ENCODE peak calls at places on chromosome 10, in six cellular contexts. O is colonic mucosa, H is AG04450, U is AG10803, P is fibroblast of lung, X is heart left ventricle. C is an unnamed sample.

GRCh38 chr10:132223156-132223590 is 36.4 kb downstream of the DPYSL4 start:
- DNase-seq in O (peak), H (peak), U (peak), P (peak), X (peak), C (peak)

GRCh38 chr10:123620621-123621020 is 45.5 kb upstream of the GPR26 start:
- DNase-seq in O (no peak), H (no peak), U (no peak), P (no peak), X (no peak), C (no peak)

GRCh38 chr10:31876616-31877352 is 51.8 kb downstream of the ARHGAP12 start:
- DNase-seq in O (no peak), H (no peak), U (peak), P (no peak), X (no peak), C (no peak)

GRCh38 chr10:74384615-74385213 is 233.7 kb downstream of the ADK start:
- DNase-seq in O (no peak), H (no peak), U (no peak), P (no peak), X (no peak), C (no peak)

GRCh38 chr10:20302033-20302432 is 485.8 kb downstream of the PLXDC2 start:
- DNase-seq in O (no peak), H (no peak), U (no peak), P (no peak), X (no peak), C (no peak)

GRCh38 chr10:31320179-31320597 is 1.2 kb downstream of the ZEB1 start:
- DNase-seq in O (no peak), H (no peak), U (no peak), P (peak), X (peak), C (peak)

GRCh38 chr10:110323503-110323902 is 18.8 kb upstream of the SMNDC1 start:
- DNase-seq in O (no peak), H (peak), U (peak), P (peak), X (no peak), C (no peak)

GRCh38 chr10:132242103-132242840 is 55.5 kb downstream of the DPYSL4 start:
- DNase-seq in O (no peak), H (no peak), U (no peak), P (no peak), X (no peak), C (no peak)

GRCh38 chr10:87733081-87733480 is 73.4 kb downstream of the PAPSS2 start:
- DNase-seq in O (no peak), H (no peak), U (no peak), P (no peak), X (no peak), C (no peak)

GRCh38 chr10:79156334-79157274 is 87.8 kb downstream of the ZMIZ1 start:
- DNase-seq in O (no peak), H (no peak), U (no peak), P (no peak), X (no peak), C (no peak)

GRCh38 chr10:79155301-79156081 is 86.7 kb downstream of the ZMIZ1 start:
- DNase-seq in O (no peak), H (no peak), U (peak), P (peak), X (peak), C (no peak)

GRCh38 chr10:79150444-79150754 is 81.6 kb downstream of the ZMIZ1 start:
- DNase-seq in O (no peak), H (no peak), U (no peak), P (no peak), X (no peak), C (no peak)

GRCh38 chr10:79152423-79152817 is 83.7 kb downstream of the ZMIZ1 start:
- DNase-seq in O (no peak), H (no peak), U (peak), P (no peak), X (no peak), C (no peak)

DNA sequence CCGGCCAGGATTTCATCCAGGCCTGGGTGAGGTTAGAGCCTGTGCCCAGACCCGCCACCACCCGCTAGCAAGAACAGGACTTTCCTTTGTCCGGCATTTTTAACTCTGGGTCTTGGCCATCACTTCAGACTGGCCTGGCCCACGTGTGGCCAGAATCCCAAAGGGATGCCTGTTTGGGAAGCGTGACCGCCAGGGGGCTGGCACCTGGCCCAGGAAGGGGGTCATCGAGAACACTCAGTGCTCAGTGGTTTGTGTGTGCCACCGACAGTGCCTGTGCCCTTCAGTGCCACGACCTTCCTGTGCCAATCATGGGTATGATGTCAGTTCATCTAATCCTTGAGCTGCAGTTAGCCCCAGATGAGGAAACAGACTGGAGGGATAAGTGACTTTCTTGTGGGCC is 85.0 kb downstream of the ZMIZ1 start:
- DNase-seq in O (no peak), H (no peak), U (no peak), P (no peak), X (peak), C (no peak)
- TF ChIP-seq CTCF in O (no peak), H (no peak), U (no peak), P (no peak), X (no peak), C (no peak)

DNA sequence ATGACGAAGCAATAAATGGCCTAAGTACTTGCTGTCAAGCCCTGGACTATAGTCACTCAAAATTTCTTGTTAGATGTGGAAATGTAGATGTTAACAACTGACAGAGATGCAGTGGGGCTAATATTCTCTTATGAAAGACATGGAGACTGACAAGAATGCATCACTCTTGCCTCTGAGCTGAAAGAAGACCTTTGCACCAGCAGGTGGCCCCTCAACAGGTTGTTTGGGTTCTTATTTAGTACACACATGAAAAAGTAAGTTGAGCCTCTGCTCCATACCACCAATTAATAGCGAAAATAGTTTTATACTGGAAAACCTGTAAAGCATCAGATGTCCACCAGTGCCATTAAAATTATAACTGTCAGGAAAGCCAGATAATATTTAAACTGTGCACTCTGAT is 26.2 kb upstream of the FAM13C start:
- DNase-seq in O (no peak), H (no peak), U (no peak), P (no peak), X (no peak), C (no peak)
- TF ChIP-seq CTCF in O (no peak), H (no peak), U (peak), P (no peak), X (no peak), C (no peak)

GRCh38 chr10:115950320-115950719 is 322.7 kb downstream of the GFRA1 start:
- DNase-seq in O (no peak), H (no peak), U (peak), P (peak), X (no peak), C (no peak)

GRCh38 chr10:115947104-115947503 is 325.9 kb downstream of the GFRA1 start:
- DNase-seq in O (no peak), H (no peak), U (peak), P (no peak), X (no peak), C (no peak)

GRCh38 chr10:115945696-115946445 is 327.1 kb downstream of the GFRA1 start:
- DNase-seq in O (no peak), H (no peak), U (peak), P (no peak), X (no peak), C (no peak)

GRCh38 chr10:115949282-115949844 is 323.6 kb downstream of the GFRA1 start:
- DNase-seq in O (no peak), H (no peak), U (no peak), P (no peak), X (no peak), C (no peak)

GRCh38 chr10:115948415-115948814 is 324.6 kb downstream of the GFRA1 start:
- DNase-seq in O (no peak), H (no peak), U (peak), P (peak), X (no peak), C (no peak)
- TF ChIP-seq CTCF in O (no peak), H (peak), U (peak), P (peak), X (peak), C (peak)

GRCh38 chr10:130936844-130937243 is 374.7 kb downstream of the TCERG1L start:
- DNase-seq in O (no peak), H (no peak), U (no peak), P (no peak), X (no peak), C (no peak)

GRCh38 chr10:130934333-130935035 is 377.0 kb downstream of the TCERG1L start:
- DNase-seq in O (no peak), H (no peak), U (no peak), P (no peak), X (no peak), C (no peak)

GRCh38 chr10:130935897-130936550 is 375.5 kb downstream of the TCERG1L start:
- DNase-seq in O (no peak), H (no peak), U (no peak), P (no peak), X (no peak), C (no peak)

GRCh38 chr10:130933008-130933390 is 378.5 kb downstream of the TCERG1L start:
- DNase-seq in O (no peak), H (no peak), U (no peak), P (no peak), X (no peak), C (no peak)

GRCh38 chr10:130935051-130935450 is 376.5 kb downstream of the TCERG1L start:
- DNase-seq in O (no peak), H (no peak), U (no peak), P (no peak), X (no peak), C (no peak)
- TF ChIP-seq CTCF in O (no peak), H (no peak), U (no peak), P (no peak), X (no peak), C (no peak)

DNA sequence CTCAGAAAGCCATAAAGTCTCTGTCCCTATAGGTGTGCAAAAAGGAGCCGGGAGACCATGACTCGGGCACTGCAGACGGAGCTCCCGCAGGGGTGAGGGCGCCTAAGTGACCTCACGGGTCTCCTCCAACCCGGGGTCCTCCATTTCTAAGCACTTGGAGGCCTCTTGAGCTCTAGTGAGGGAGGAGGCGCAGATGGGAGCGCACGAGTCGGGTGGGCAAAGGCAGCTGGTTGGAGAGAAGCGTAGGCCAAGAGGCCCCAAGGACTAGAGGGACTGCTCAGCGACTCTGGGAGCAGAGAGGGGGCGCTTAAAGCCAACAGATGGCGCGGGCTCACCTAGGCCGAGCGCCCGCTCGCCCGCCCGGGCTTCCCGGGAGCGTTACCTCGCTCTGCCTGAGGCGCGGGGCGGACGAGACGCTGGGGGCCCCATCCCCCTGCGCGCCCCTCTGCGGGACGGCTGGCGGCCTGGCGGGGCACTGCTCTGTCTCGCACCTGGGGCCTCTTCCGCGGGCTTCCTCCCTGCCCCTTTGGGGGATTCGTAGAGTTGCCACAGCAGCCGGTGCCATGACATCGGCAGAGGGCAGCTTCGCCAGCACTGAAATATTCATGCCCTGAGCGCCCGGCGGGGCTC is 521 bp upstream of the CDH23 start:
- DNase-seq in O (no peak), H (no peak), U (no peak), P (peak), X (peak), C (peak)
- TF ChIP-seq CTCF in O (no peak), H (peak), U (no peak), P (no peak), X (peak), C (peak)

DNA sequence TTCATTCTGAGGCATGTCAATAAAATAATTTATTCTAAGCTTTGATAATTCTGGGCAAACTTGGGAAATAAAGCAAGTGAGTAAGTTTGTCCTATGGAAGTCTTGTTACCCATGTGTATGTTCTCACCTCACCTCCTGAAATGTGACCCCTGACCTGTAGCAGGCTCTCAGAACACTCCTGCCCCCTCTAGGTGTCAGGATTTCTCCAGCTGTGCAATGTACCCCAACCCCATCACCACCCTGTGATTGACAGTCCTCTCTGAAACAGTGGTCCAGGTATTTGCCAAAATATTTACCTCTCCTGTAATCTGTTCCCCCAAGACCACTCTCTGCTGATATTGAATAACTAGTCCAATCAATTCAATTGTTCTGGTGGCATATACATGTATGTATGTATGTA is 122.6 kb upstream of the PTER start:
- DNase-seq in O (no peak), H (no peak), U (no peak), P (no peak), X (no peak), C (no peak)
- TF ChIP-seq CTCF in O (no peak), H (no peak), U (no peak), P (no peak), X (no peak), C (no peak)

GRCh38 chr10:5685764-5686240 is 1.2 kb downstream of the TASOR2 start:
- DNase-seq in O (no peak), H (no peak), U (peak), P (no peak), X (no peak), C (no peak)
- TF ChIP-seq CTCF in O (peak), H (no peak), U (no peak), P (no peak), X (no peak), C (no peak)

DNA sequence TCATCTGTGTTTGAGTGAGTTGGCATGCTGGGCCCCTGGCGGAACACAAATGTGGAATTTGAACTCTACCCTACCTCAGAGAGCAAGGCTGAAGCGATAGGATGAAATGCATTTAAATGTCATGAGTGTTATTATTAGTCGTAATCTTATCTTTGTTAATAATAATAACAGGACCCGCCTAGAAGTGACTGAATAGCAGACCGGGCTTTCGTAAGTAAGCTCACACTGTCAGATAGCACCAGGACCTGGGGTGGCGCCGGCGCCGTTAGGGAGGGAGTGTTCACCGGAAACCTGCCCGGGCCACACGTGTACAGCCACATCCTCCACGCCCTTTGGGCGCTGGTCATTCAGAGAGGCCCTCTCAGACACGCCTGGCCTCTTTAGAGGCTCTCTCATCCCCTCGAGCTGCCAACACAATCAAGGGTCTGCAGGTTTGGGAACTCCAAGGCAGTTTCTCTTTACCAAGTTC is 63.6 kb downstream of the GRK5 start:
- DNase-seq in O (peak), H (no peak), U (no peak), P (peak), X (peak), C (peak)
- TF ChIP-seq CTCF in O (no peak), H (no peak), U (no peak), P (no peak), X (no peak), C (no peak)

GRCh38 chr10:93224005-93224779 is 150.5 kb downstream of the CYP26A1 start:
- DNase-seq in O (no peak), H (no peak), U (no peak), P (no peak), X (no peak), C (no peak)
- TF ChIP-seq CTCF in O (no peak), H (no peak), U (peak), P (no peak), X (no peak), C (no peak)

GRCh38 chr10:34260904-34261303 is 554.2 kb downstream of the PARD3 start:
- DNase-seq in O (no peak), H (no peak), U (no peak), P (no peak), X (no peak), C (no peak)

DNA sequence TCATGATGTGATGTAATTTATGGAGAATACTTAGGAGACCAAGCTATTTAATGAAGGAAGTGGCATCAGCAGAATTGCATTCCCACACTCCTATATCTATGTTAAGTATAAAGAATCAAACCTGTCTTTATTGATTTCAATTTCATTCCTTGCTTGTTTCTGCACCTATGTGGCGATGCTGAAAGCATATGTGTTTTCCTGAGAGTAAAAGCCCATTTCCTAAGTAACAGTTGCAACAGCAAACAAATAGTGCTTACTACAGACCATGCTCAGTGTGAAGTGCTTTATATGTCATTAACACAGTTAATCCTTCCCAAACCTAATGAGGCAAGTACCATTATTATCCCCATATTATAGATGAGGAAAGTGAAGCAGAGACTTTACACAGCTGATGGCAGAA is 552.1 kb downstream of the PARD3 start:
- DNase-seq in O (no peak), H (no peak), U (peak), P (no peak), X (no peak), C (no peak)
- TF ChIP-seq CTCF in O (no peak), H (no peak), U (peak), P (no peak), X (no peak), C (no peak)

C was measured in transverse colon.